ENCODE peak calls at places on chromosomes 6 and 20, in seven cellular contexts. E is NCI-H2029, F is nephron progenitor cell, V is right atrium auricular region, U is anterior cingulate cortex, A is NCI-H1092 treated with DMSO at 0.1 percent for 48 hours, D is OCI-M1. X is an unnamed sample.
A peak's percentile ranks its signal among the peaks of the same experiment; 100 is the strongest.

GRCh38 chr6:55557176-55557575 is 21.8 kb downstream of the HMGCLL1 start:
- DNase-seq in D (no peak), V (no peak), A (no peak), E (no peak), F (no peak), U (no peak), X (no peak)

GRCh38 chr6:112216699-112217551 is 37.4 kb downstream of the LAMA4 start:
- DNase-seq in U (no peak), V (no peak), A (no peak), F (no peak), D (peak; percentile 43), E (peak; percentile 22), X (no peak)

GRCh38 chr6:52995913-52996685 is 1.0 kb upstream of the GSTA4 start:
- DNase-seq in U (peak; percentile 32), D (peak; percentile 63), F (peak; percentile 30), V (peak; percentile 75), A (peak; percentile 73), E (peak; percentile 49), X (no peak)

GRCh38 chr20:48638546-48638945 is 189.3 kb downstream of the PREX1 start:
- DNase-seq in V (no peak), F (no peak), E (no peak), U (no peak), D (peak; percentile 4), A (no peak), X (no peak)

GRCh38 chr6:44731485-44732095 is 344.1 kb downstream of the CDC5L start:
- DNase-seq in E (no peak), D (no peak), A (no peak), F (no peak), V (peak; percentile 11), U (no peak), X (peak; percentile 64)

GRCh38 chr6:166494757-166495486 is 91.6 kb downstream of the RAMACL start:
- DNase-seq in A (no peak), U (peak; percentile 61), D (peak; percentile 15), E (no peak), V (no peak), F (no peak), X (no peak)

GRCh38 chr6:105263685-105264298 is 84.0 kb upstream of the POPDC3 start:
- DNase-seq in F (no peak), V (no peak), U (no peak), A (no peak), E (no peak), D (no peak), X (no peak)

GRCh38 chr6:90131614-90132423 is 164.8 kb downstream of the BACH2 start:
- DNase-seq in V (peak; percentile 69), U (no peak), E (no peak), F (no peak), D (no peak), A (no peak), X (no peak)

GRCh38 chr6:68077661-68078060 is 557.4 kb upstream of the ADGRB3 start:
- DNase-seq in V (no peak), E (no peak), F (no peak), U (no peak), D (no peak), A (no peak), X (no peak)

GRCh38 chr6:134175532-134176282 is 123.3 kb upstream of the SLC2A12 start:
- DNase-seq in F (no peak), A (peak; percentile 37), E (no peak), U (peak; percentile 61), D (peak; percentile 78), V (peak; percentile 91), X (peak; percentile 92)

X was measured in esophagus muscularis mucosa.